ENCODE peak calls at places on chromosomes 4 and X, in eight cellular contexts. Y is IMR-90, M is sigmoid colon, J is progenitor cell of endocrine pancreas, W is H1, N is endothelial cell, C is mesothelial cell of epicardium, K is astrocyte of the spinal cord. G is an unnamed sample.

GRCh38 chr4:120682981-120683380 is 239.5 kb downstream of the PRDM5 start:
- DNase-seq in C (no peak), J (no peak), M (no peak), N (no peak), W (no peak), K (peak; percentile 22), Y (no peak), G (no peak)

GRCh38 chr4:128517739-128518510 is 230.3 kb upstream of the PGRMC2 start:
- DNase-seq in J (no peak), C (no peak), N (no peak), K (peak; percentile 98), Y (peak; percentile 98), W (no peak), M (peak; percentile 82), G (peak; percentile 56)

GRCh38 chr4:26557164-26557563 is 26.7 kb upstream of the TBC1D19 start:
- DNase-seq in Y (peak; percentile 95), W (no peak), N (no peak), C (no peak), M (no peak), K (peak; percentile 97), J (no peak), G (no peak)

GRCh38 chrX:68794486-68794885 is 34.3 kb upstream of the EFNB1 start:
- DNase-seq in Y (no peak), W (no peak), M (no peak), J (no peak), K (no peak), C (no peak), N (no peak), G (no peak)

GRCh38 chrX:67436867-67437266 is 107.0 kb upstream of the AR start:
- DNase-seq in M (no peak), J (no peak), Y (no peak), C (no peak), W (no peak), N (no peak), K (no peak), G (no peak)

GRCh38 chr4:39713691-39714090 is 15.8 kb downstream of the UBE2K start:
- DNase-seq in W (no peak), J (no peak), K (peak; percentile 30), C (no peak), Y (peak; percentile 78), M (no peak), N (no peak), G (no peak)

GRCh38 chrX:625137-625691 is 5.4 kb upstream of the SHOX start:
- DNase-seq in N (no peak), Y (no peak), C (no peak), K (no peak), J (no peak), W (no peak), M (no peak), G (no peak)

GRCh38 chrX:5458300-5458699 is 770.4 kb downstream of the NLGN4X start:
- DNase-seq in W (no peak), K (no peak), N (peak; percentile 3), Y (no peak), C (no peak), J (no peak), M (no peak), G (no peak)

GRCh38 chr4:166972071-166972470 is 262.2 kb downstream of the SPOCK3 start:
- DNase-seq in K (peak; percentile 32), Y (no peak), C (no peak), J (no peak), N (no peak), W (no peak), M (no peak), G (no peak)

GRCh38 chr4:143381171-143382118 is 44.8 kb downstream of the GAB1 start:
- DNase-seq in N (no peak), M (peak; percentile 96), Y (peak; percentile 93), J (no peak), C (peak; percentile 64), W (no peak), K (peak; percentile 93), G (no peak)

GRCh38 chr4:102868782-102869568 is at the start of gene CISD2:
- DNase-seq in K (peak; percentile 92), J (peak; percentile 87), N (peak; percentile 94), Y (peak; percentile 85), W (peak; percentile 92), M (peak; percentile 96), C (peak; percentile 94), G (peak; percentile 95)
- TF ChIP-seq CTCF in K (no peak), J (peak; percentile 7), N (no peak), Y (no peak), W (no peak), M (no peak), C (no peak), G (no peak)

DNA sequence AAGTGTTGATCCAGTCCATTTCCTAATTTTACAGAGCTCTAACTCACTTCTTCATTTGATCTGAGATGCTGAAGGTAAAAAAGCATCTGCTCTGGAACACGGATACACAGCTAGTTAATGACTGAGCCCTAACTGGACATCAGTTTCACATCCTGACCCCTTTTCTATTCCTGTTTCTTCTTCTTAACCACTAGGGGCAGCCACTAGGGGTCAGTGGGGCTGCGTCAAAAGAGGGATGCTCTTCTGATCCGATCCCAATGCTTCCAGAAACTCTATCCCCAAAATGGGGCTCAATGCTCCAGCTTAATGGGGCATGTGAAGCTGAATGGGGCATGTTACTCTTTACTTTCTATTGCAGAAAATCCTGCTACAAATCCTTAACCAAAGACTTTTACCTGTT is 33.4 kb upstream of the PHKA2 start:
- DNase-seq in C (no peak), M (no peak), W (no peak), N (peak; percentile 13), Y (peak; percentile 17), K (no peak), J (no peak), G (no peak)
- TF ChIP-seq CTCF in C (no peak), M (no peak), W (peak; percentile 72), N (peak; percentile 50), Y (peak; percentile 51), K (peak; percentile 57), J (peak; percentile 65), G (no peak)

DNA sequence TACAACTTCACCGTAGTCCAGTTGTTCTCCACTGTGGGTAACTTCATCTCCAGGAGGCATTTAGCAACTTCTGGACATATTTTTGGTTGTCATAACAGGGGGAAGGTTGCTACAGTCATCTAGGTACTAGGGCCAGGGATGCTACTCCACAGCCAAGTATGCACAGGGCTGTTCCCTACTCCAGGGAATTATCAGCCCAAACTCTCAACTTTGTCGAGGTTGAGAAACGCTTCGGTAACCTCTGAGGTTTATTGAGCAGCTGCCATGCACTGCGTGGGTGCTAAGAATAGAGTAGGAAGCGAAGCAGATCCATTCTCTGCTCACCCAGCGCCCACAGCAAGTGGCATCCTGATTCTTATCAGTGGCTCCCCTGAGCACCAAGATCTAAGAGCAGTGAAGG is 8.2 kb downstream of the FGFBP1 start:
- DNase-seq in J (no peak), M (no peak), Y (no peak), C (no peak), N (no peak), W (no peak), K (no peak), G (peak; percentile 35)
- TF ChIP-seq CTCF in J (no peak), M (no peak), Y (no peak), C (no peak), N (no peak), W (no peak), K (no peak), G (no peak)

GRCh38 chr4:67877086-67877485 is 6.7 kb downstream of the TMPRSS11D start:
- DNase-seq in N (no peak), M (no peak), W (no peak), C (no peak), K (no peak), Y (no peak), J (no peak), G (no peak)
- TF ChIP-seq CTCF in N (no peak), M (no peak), W (no peak), C (no peak), K (no peak), Y (no peak), J (no peak), G (no peak)

GRCh38 chr4:33465565-33465964 is 2745.4 kb downstream of the PCDH7 start:
- DNase-seq in N (no peak), M (no peak), Y (no peak), W (no peak), J (no peak), C (no peak), K (no peak), G (no peak)

GRCh38 chr4:33470805-33471204 is 2750.6 kb downstream of the PCDH7 start:
- DNase-seq in N (no peak), W (no peak), K (no peak), M (no peak), J (no peak), C (no peak), Y (no peak), G (no peak)

DNA sequence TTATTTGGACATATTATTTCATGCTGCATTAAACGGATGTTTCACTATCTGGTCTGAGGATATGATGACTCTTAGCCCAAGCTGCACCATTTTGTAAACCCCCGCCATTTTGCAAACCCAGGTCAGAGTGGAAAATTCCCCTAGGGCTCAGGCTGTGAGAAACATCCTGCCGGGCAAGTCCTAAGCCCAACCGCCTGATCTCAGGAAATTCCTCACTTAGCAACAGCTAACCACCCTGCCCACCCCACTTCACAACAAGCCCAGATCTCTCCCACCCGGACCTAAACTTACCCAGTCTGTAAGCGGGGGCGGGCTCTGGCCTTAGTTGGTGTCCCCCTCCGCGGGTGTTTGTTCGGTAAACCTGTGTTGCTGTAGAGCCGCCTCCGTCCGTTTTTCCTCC is 2747.1 kb downstream of the PCDH7 start:
- DNase-seq in C (no peak), W (peak; percentile 43), J (no peak), Y (no peak), M (no peak), K (no peak), N (no peak), G (no peak)
- TF ChIP-seq CTCF in C (no peak), W (no peak), J (no peak), Y (no peak), M (no peak), K (no peak), N (no peak), G (no peak)

G was measured in activated CD8-positive, alpha-beta T cell treated with anti-CD3 and anti-CD28 coated beads for 36 hours.